ENCODE peak calls at places on chromosomes 12 and 14, in four cellular contexts. One of them, this sample, is unnamed.

GRCh38 chr12:107225626-107226025 is 132.3 kb upstream of the CRY1 start:
- DNase-seq in H7: peak
- DNase-seq in stimulated activated naive CD8-positive, alpha-beta T cell treated with anti-CD3 and anti-CD28 coated beads, Interleukin-15, Interleukin-2, amounts not matched to agents 100 U/mL and 50 U/mL, for 24 hours: no peak
- DNase-seq in omental fat pad: no peak
- DNase-seq in this sample: peak

GRCh38 chr12:13313886-13314285 is 117.4 kb downstream of the EMP1 start:
- DNase-seq in omental fat pad: no peak
- DNase-seq in stimulated activated naive CD8-positive, alpha-beta T cell treated with anti-CD3 and anti-CD28 coated beads, Interleukin-15, Interleukin-2, amounts not matched to agents 100 U/mL and 50 U/mL, for 24 hours: no peak
- DNase-seq in H7: no peak
- DNase-seq in this sample: no peak

GRCh38 chr14:50335389-50335788 is 23.3 kb downstream of the DMAC2L start:
- DNase-seq in H7: peak
- DNase-seq in omental fat pad: no peak
- DNase-seq in stimulated activated naive CD8-positive, alpha-beta T cell treated with anti-CD3 and anti-CD28 coated beads, Interleukin-15, Interleukin-2, amounts not matched to agents 100 U/mL and 50 U/mL, for 24 hours: no peak
- DNase-seq in this sample: peak

GRCh38 chr12:44847888-44848770 is 28.0 kb downstream of the NELL2 start:
- DNase-seq in omental fat pad: no peak
- DNase-seq in H7: no peak
- DNase-seq in stimulated activated naive CD8-positive, alpha-beta T cell treated with anti-CD3 and anti-CD28 coated beads, Interleukin-15, Interleukin-2, amounts not matched to agents 100 U/mL and 50 U/mL, for 24 hours: peak
- DNase-seq in this sample: no peak

GRCh38 chr12:116945901-116946550 is 35.3 kb downstream of the FBXW8 start:
- DNase-seq in stimulated activated naive CD8-positive, alpha-beta T cell treated with anti-CD3 and anti-CD28 coated beads, Interleukin-15, Interleukin-2, amounts not matched to agents 100 U/mL and 50 U/mL, for 24 hours: no peak
- DNase-seq in omental fat pad: no peak
- DNase-seq in H7: no peak
- DNase-seq in this sample: no peak

GRCh38 chr12:127681151-127681754 is 585.7 kb upstream of the TMEM132C start:
- DNase-seq in H7: no peak
- DNase-seq in omental fat pad: no peak
- DNase-seq in stimulated activated naive CD8-positive, alpha-beta T cell treated with anti-CD3 and anti-CD28 coated beads, Interleukin-15, Interleukin-2, amounts not matched to agents 100 U/mL and 50 U/mL, for 24 hours: no peak
- DNase-seq in this sample: no peak

GRCh38 chr12:15155271-15155670 is 65.9 kb downstream of the RERG start:
- DNase-seq in H7: no peak
- DNase-seq in omental fat pad: no peak
- DNase-seq in stimulated activated naive CD8-positive, alpha-beta T cell treated with anti-CD3 and anti-CD28 coated beads, Interleukin-15, Interleukin-2, amounts not matched to agents 100 U/mL and 50 U/mL, for 24 hours: no peak
- DNase-seq in this sample: no peak

GRCh38 chr12:12097821-12098688 is 27.3 kb downstream of the BCL2L14 start:
- DNase-seq in H7: no peak
- DNase-seq in omental fat pad: no peak
- DNase-seq in stimulated activated naive CD8-positive, alpha-beta T cell treated with anti-CD3 and anti-CD28 coated beads, Interleukin-15, Interleukin-2, amounts not matched to agents 100 U/mL and 50 U/mL, for 24 hours: no peak
- DNase-seq in this sample: no peak

GRCh38 chr12:4975574-4975973 is 65.9 kb downstream of the KCNA1 start:
- DNase-seq in omental fat pad: no peak
- DNase-seq in H7: peak
- DNase-seq in stimulated activated naive CD8-positive, alpha-beta T cell treated with anti-CD3 and anti-CD28 coated beads, Interleukin-15, Interleukin-2, amounts not matched to agents 100 U/mL and 50 U/mL, for 24 hours: no peak
- DNase-seq in this sample: peak

GRCh38 chr14:69877492-69877891 is 1.7 kb upstream of the SMOC1 start:
- DNase-seq in omental fat pad: no peak
- DNase-seq in H7: peak
- DNase-seq in stimulated activated naive CD8-positive, alpha-beta T cell treated with anti-CD3 and anti-CD28 coated beads, Interleukin-15, Interleukin-2, amounts not matched to agents 100 U/mL and 50 U/mL, for 24 hours: no peak
- DNase-seq in this sample: peak

GRCh38 chr14:89184952-89185351 is 232.1 kb downstream of the FOXN3 start:
- DNase-seq in stimulated activated naive CD8-positive, alpha-beta T cell treated with anti-CD3 and anti-CD28 coated beads, Interleukin-15, Interleukin-2, amounts not matched to agents 100 U/mL and 50 U/mL, for 24 hours: no peak
- DNase-seq in H7: no peak
- DNase-seq in omental fat pad: no peak
- DNase-seq in this sample: no peak

GRCh38 chr14:72598328-72598727 is 295.6 kb downstream of the DPF3 start:
- DNase-seq in stimulated activated naive CD8-positive, alpha-beta T cell treated with anti-CD3 and anti-CD28 coated beads, Interleukin-15, Interleukin-2, amounts not matched to agents 100 U/mL and 50 U/mL, for 24 hours: no peak
- DNase-seq in H7: no peak
- DNase-seq in omental fat pad: no peak
- DNase-seq in this sample: no peak

GRCh38 chr14:74161526-74162158 is 76.9 kb downstream of the LIN52 start:
- DNase-seq in H7: peak
- DNase-seq in omental fat pad: no peak
- DNase-seq in stimulated activated naive CD8-positive, alpha-beta T cell treated with anti-CD3 and anti-CD28 coated beads, Interleukin-15, Interleukin-2, amounts not matched to agents 100 U/mL and 50 U/mL, for 24 hours: no peak
- DNase-seq in this sample: peak

GRCh38 chr14:34993444-34993843 is 10.7 kb downstream of the SRP54 start:
- DNase-seq in H7: no peak
- DNase-seq in omental fat pad: no peak
- DNase-seq in stimulated activated naive CD8-positive, alpha-beta T cell treated with anti-CD3 and anti-CD28 coated beads, Interleukin-15, Interleukin-2, amounts not matched to agents 100 U/mL and 50 U/mL, for 24 hours: no peak
- DNase-seq in this sample: no peak

GRCh38 chr14:92578511-92578910 is 64.9 kb downstream of the RIN3 start:
- DNase-seq in H7: no peak
- DNase-seq in omental fat pad: no peak
- DNase-seq in stimulated activated naive CD8-positive, alpha-beta T cell treated with anti-CD3 and anti-CD28 coated beads, Interleukin-15, Interleukin-2, amounts not matched to agents 100 U/mL and 50 U/mL, for 24 hours: no peak
- DNase-seq in this sample: no peak

GRCh38 chr12:52019123-52019770 is 12.5 kb downstream of the TAMALIN start:
- DNase-seq in omental fat pad: no peak
- DNase-seq in H7: no peak
- DNase-seq in stimulated activated naive CD8-positive, alpha-beta T cell treated with anti-CD3 and anti-CD28 coated beads, Interleukin-15, Interleukin-2, amounts not matched to agents 100 U/mL and 50 U/mL, for 24 hours: no peak
- DNase-seq in this sample: no peak

GRCh38 chr12:95790912-95791849 is 617 bp upstream of the NTN4 start:
- DNase-seq in stimulated activated naive CD8-positive, alpha-beta T cell treated with anti-CD3 and anti-CD28 coated beads, Interleukin-15, Interleukin-2, amounts not matched to agents 100 U/mL and 50 U/mL, for 24 hours: peak
- DNase-seq in H7: peak
- DNase-seq in omental fat pad: no peak
- DNase-seq in this sample: peak

GRCh38 chr12:19190292-19191031 is 60.9 kb downstream of the PLEKHA5 start:
- DNase-seq in omental fat pad: no peak
- DNase-seq in H7: no peak
- DNase-seq in stimulated activated naive CD8-positive, alpha-beta T cell treated with anti-CD3 and anti-CD28 coated beads, Interleukin-15, Interleukin-2, amounts not matched to agents 100 U/mL and 50 U/mL, for 24 hours: no peak
- DNase-seq in this sample: peak

GRCh38 chr14:69535230-69535848 is 39.3 kb downstream of the CCDC177 start:
- DNase-seq in H7: peak
- DNase-seq in stimulated activated naive CD8-positive, alpha-beta T cell treated with anti-CD3 and anti-CD28 coated beads, Interleukin-15, Interleukin-2, amounts not matched to agents 100 U/mL and 50 U/mL, for 24 hours: no peak
- DNase-seq in omental fat pad: no peak
- DNase-seq in this sample: peak

GRCh38 chr14:93994919-93995682 is 2.0 kb upstream of the CCDC197 start:
- DNase-seq in omental fat pad: no peak
- DNase-seq in H7: peak
- DNase-seq in stimulated activated naive CD8-positive, alpha-beta T cell treated with anti-CD3 and anti-CD28 coated beads, Interleukin-15, Interleukin-2, amounts not matched to agents 100 U/mL and 50 U/mL, for 24 hours: peak
- DNase-seq in this sample: no peak

GRCh38 chr12:64609543-64610091 is 678 bp upstream of the RASSF3 start:
- DNase-seq in stimulated activated naive CD8-positive, alpha-beta T cell treated with anti-CD3 and anti-CD28 coated beads, Interleukin-15, Interleukin-2, amounts not matched to agents 100 U/mL and 50 U/mL, for 24 hours: no peak
- DNase-seq in H7: no peak
- DNase-seq in omental fat pad: no peak
- DNase-seq in this sample: peak

GRCh38 chr14:24207104-24207543 is 1.6 kb downstream of the TSSK4 start:
- DNase-seq in omental fat pad: no peak
- DNase-seq in H7: no peak
- DNase-seq in stimulated activated naive CD8-positive, alpha-beta T cell treated with anti-CD3 and anti-CD28 coated beads, Interleukin-15, Interleukin-2, amounts not matched to agents 100 U/mL and 50 U/mL, for 24 hours: no peak
- DNase-seq in this sample: no peak

GRCh38 chr12:104369708-104370107 is 66.2 kb downstream of the EID3 start:
- DNase-seq in stimulated activated naive CD8-positive, alpha-beta T cell treated with anti-CD3 and anti-CD28 coated beads, Interleukin-15, Interleukin-2, amounts not matched to agents 100 U/mL and 50 U/mL, for 24 hours: no peak
- DNase-seq in H7: no peak
- DNase-seq in omental fat pad: no peak
- DNase-seq in this sample: no peak

GRCh38 chr14:58828298-58828697 is 190.5 kb downstream of the DACT1 start:
- DNase-seq in H7: no peak
- DNase-seq in omental fat pad: no peak
- DNase-seq in stimulated activated naive CD8-positive, alpha-beta T cell treated with anti-CD3 and anti-CD28 coated beads, Interleukin-15, Interleukin-2, amounts not matched to agents 100 U/mL and 50 U/mL, for 24 hours: no peak
- DNase-seq in this sample: no peak

GRCh38 chr12:80690513-80690912 is 16.9 kb upstream of the MYF6 start:
- DNase-seq in stimulated activated naive CD8-positive, alpha-beta T cell treated with anti-CD3 and anti-CD28 coated beads, Interleukin-15, Interleukin-2, amounts not matched to agents 100 U/mL and 50 U/mL, for 24 hours: no peak
- DNase-seq in H7: no peak
- DNase-seq in omental fat pad: no peak
- DNase-seq in this sample: no peak

GRCh38 chr14:75456069-75457023 is 28.5 kb downstream of the JDP2 start:
- DNase-seq in stimulated activated naive CD8-positive, alpha-beta T cell treated with anti-CD3 and anti-CD28 coated beads, Interleukin-15, Interleukin-2, amounts not matched to agents 100 U/mL and 50 U/mL, for 24 hours: no peak
- DNase-seq in H7: no peak
- DNase-seq in omental fat pad: no peak
- DNase-seq in this sample: no peak

GRCh38 chr14:77579760-77580159 is 36.7 kb downstream of the SPTLC2 start:
- DNase-seq in stimulated activated naive CD8-positive, alpha-beta T cell treated with anti-CD3 and anti-CD28 coated beads, Interleukin-15, Interleukin-2, amounts not matched to agents 100 U/mL and 50 U/mL, for 24 hours: no peak
- DNase-seq in H7: no peak
- DNase-seq in omental fat pad: no peak
- DNase-seq in this sample: no peak

This sample was measured in mesendoderm.